ENCODE peak calls at places on chromosomes 1 and 21, in ten cellular contexts. One of them, this sample, is unnamed.

GRCh38 chr1:218480137-218480536 is 135.0 kb downstream of the TGFB2 start:
- DNase-seq in ecto neural progenitor cell: no peak
- DNase-seq in H54: no peak
- DNase-seq in prostate gland: no peak
- DNase-seq in ACHN: no peak
- DNase-seq in activated CD4-positive, alpha-beta T cell treated with anti-CD3 and anti-CD28 coated beads, Interleukin-2, amount 50 U/mL, for 24 hours: no peak
- DNase-seq in CD8-positive, alpha-beta memory T cell: no peak
- DNase-seq in NCI-H2029: no peak
- DNase-seq in cerebellum: no peak
- DNase-seq in stromal cell of bone marrow: peak; percentile 89
- DNase-seq in this sample: no peak

GRCh38 chr1:121558514-121558913 is 373.7 kb downstream of the SRGAP2C start:
- DNase-seq in prostate gland: no peak
- DNase-seq in ecto neural progenitor cell: no peak
- DNase-seq in ACHN: peak; percentile 10
- DNase-seq in H54: no peak
- DNase-seq in cerebellum: no peak
- DNase-seq in stromal cell of bone marrow: peak; percentile 90
- DNase-seq in CD8-positive, alpha-beta memory T cell: no peak
- DNase-seq in NCI-H2029: no peak
- DNase-seq in activated CD4-positive, alpha-beta T cell treated with anti-CD3 and anti-CD28 coated beads, Interleukin-2, amount 50 U/mL, for 24 hours: no peak
- DNase-seq in this sample: no peak

GRCh38 chr1:167673285-167673684 is 43.3 kb downstream of the RCSD1 start:
- DNase-seq in ecto neural progenitor cell: no peak
- DNase-seq in NCI-H2029: no peak
- DNase-seq in stromal cell of bone marrow: no peak
- DNase-seq in cerebellum: no peak
- DNase-seq in prostate gland: no peak
- DNase-seq in activated CD4-positive, alpha-beta T cell treated with anti-CD3 and anti-CD28 coated beads, Interleukin-2, amount 50 U/mL, for 24 hours: no peak
- DNase-seq in H54: no peak
- DNase-seq in CD8-positive, alpha-beta memory T cell: no peak
- DNase-seq in ACHN: no peak
- DNase-seq in this sample: no peak

GRCh38 chr1:193569696-193570269 is 383.4 kb upstream of the B3GALT2 start:
- DNase-seq in activated CD4-positive, alpha-beta T cell treated with anti-CD3 and anti-CD28 coated beads, Interleukin-2, amount 50 U/mL, for 24 hours: no peak
- DNase-seq in cerebellum: no peak
- DNase-seq in stromal cell of bone marrow: peak; percentile 77
- DNase-seq in ecto neural progenitor cell: no peak
- DNase-seq in ACHN: peak; percentile 73
- DNase-seq in H54: no peak
- DNase-seq in CD8-positive, alpha-beta memory T cell: no peak
- DNase-seq in NCI-H2029: no peak
- DNase-seq in prostate gland: no peak
- DNase-seq in this sample: no peak

GRCh38 chr1:3790952-3791351 is 5.3 kb downstream of the LRRC47 start:
- DNase-seq in NCI-H2029: no peak
- DNase-seq in ecto neural progenitor cell: no peak
- DNase-seq in CD8-positive, alpha-beta memory T cell: no peak
- DNase-seq in H54: no peak
- DNase-seq in prostate gland: no peak
- DNase-seq in ACHN: no peak
- DNase-seq in stromal cell of bone marrow: no peak
- DNase-seq in cerebellum: no peak
- DNase-seq in activated CD4-positive, alpha-beta T cell treated with anti-CD3 and anti-CD28 coated beads, Interleukin-2, amount 50 U/mL, for 24 hours: no peak
- DNase-seq in this sample: no peak

GRCh38 chr1:163980391-163980790 is 578.6 kb upstream of the PBX1 start:
- DNase-seq in NCI-H2029: peak; percentile 55
- DNase-seq in CD8-positive, alpha-beta memory T cell: no peak
- DNase-seq in cerebellum: no peak
- DNase-seq in prostate gland: no peak
- DNase-seq in activated CD4-positive, alpha-beta T cell treated with anti-CD3 and anti-CD28 coated beads, Interleukin-2, amount 50 U/mL, for 24 hours: no peak
- DNase-seq in ACHN: no peak
- DNase-seq in stromal cell of bone marrow: no peak
- DNase-seq in ecto neural progenitor cell: no peak
- DNase-seq in H54: no peak
- DNase-seq in this sample: no peak

GRCh38 chr1:104195395-104195794 is 445.7 kb downstream of the AMY1C start:
- DNase-seq in stromal cell of bone marrow: no peak
- DNase-seq in H54: peak; percentile 14
- DNase-seq in prostate gland: no peak
- DNase-seq in ACHN: peak; percentile 53
- DNase-seq in activated CD4-positive, alpha-beta T cell treated with anti-CD3 and anti-CD28 coated beads, Interleukin-2, amount 50 U/mL, for 24 hours: no peak
- DNase-seq in ecto neural progenitor cell: no peak
- DNase-seq in CD8-positive, alpha-beta memory T cell: no peak
- DNase-seq in cerebellum: no peak
- DNase-seq in NCI-H2029: no peak
- DNase-seq in this sample: peak; percentile 3

GRCh38 chr1:155005076-155005971 is 2.7 kb downstream of the ZBTB7B start:
- DNase-seq in H54: peak; percentile 76
- DNase-seq in NCI-H2029: no peak
- DNase-seq in ecto neural progenitor cell: no peak
- DNase-seq in stromal cell of bone marrow: peak; percentile 30
- DNase-seq in cerebellum: no peak
- DNase-seq in ACHN: no peak
- DNase-seq in prostate gland: peak; percentile 93
- DNase-seq in CD8-positive, alpha-beta memory T cell: no peak
- DNase-seq in activated CD4-positive, alpha-beta T cell treated with anti-CD3 and anti-CD28 coated beads, Interleukin-2, amount 50 U/mL, for 24 hours: no peak
- DNase-seq in this sample: no peak

GRCh38 chr1:75208862-75209261 is 74.7 kb downstream of the LHX8 start:
- DNase-seq in activated CD4-positive, alpha-beta T cell treated with anti-CD3 and anti-CD28 coated beads, Interleukin-2, amount 50 U/mL, for 24 hours: no peak
- DNase-seq in H54: no peak
- DNase-seq in stromal cell of bone marrow: no peak
- DNase-seq in ecto neural progenitor cell: no peak
- DNase-seq in CD8-positive, alpha-beta memory T cell: no peak
- DNase-seq in ACHN: no peak
- DNase-seq in NCI-H2029: no peak
- DNase-seq in cerebellum: no peak
- DNase-seq in prostate gland: no peak
- DNase-seq in this sample: no peak

GRCh38 chr1:244049142-244049968 is 1.7 kb upstream of the ZBTB18 start:
- DNase-seq in ACHN: peak; percentile 22
- DNase-seq in CD8-positive, alpha-beta memory T cell: peak; percentile 32
- DNase-seq in activated CD4-positive, alpha-beta T cell treated with anti-CD3 and anti-CD28 coated beads, Interleukin-2, amount 50 U/mL, for 24 hours: no peak
- DNase-seq in stromal cell of bone marrow: no peak
- DNase-seq in H54: no peak
- DNase-seq in NCI-H2029: peak; percentile 4
- DNase-seq in prostate gland: peak; percentile 19
- DNase-seq in ecto neural progenitor cell: peak; percentile 75
- DNase-seq in cerebellum: no peak
- DNase-seq in this sample: peak; percentile 53

GRCh38 chr1:29455781-29456180 is 219.5 kb downstream of the PTPRU start:
- DNase-seq in CD8-positive, alpha-beta memory T cell: no peak
- DNase-seq in H54: no peak
- DNase-seq in ecto neural progenitor cell: no peak
- DNase-seq in ACHN: no peak
- DNase-seq in cerebellum: no peak
- DNase-seq in stromal cell of bone marrow: no peak
- DNase-seq in prostate gland: no peak
- DNase-seq in NCI-H2029: no peak
- DNase-seq in activated CD4-positive, alpha-beta T cell treated with anti-CD3 and anti-CD28 coated beads, Interleukin-2, amount 50 U/mL, for 24 hours: no peak
- DNase-seq in this sample: no peak

GRCh38 chr21:41871302-41872030 is 7.7 kb downstream of the PRDM15 start:
- DNase-seq in NCI-H2029: no peak
- DNase-seq in ecto neural progenitor cell: peak; percentile 39
- DNase-seq in H54: no peak
- DNase-seq in ACHN: no peak
- DNase-seq in prostate gland: no peak
- DNase-seq in activated CD4-positive, alpha-beta T cell treated with anti-CD3 and anti-CD28 coated beads, Interleukin-2, amount 50 U/mL, for 24 hours: no peak
- DNase-seq in stromal cell of bone marrow: no peak
- DNase-seq in cerebellum: no peak
- DNase-seq in CD8-positive, alpha-beta memory T cell: no peak
- DNase-seq in this sample: no peak

GRCh38 chr21:17725339-17725738 is 93.8 kb downstream of the C21orf91 start:
- DNase-seq in ecto neural progenitor cell: no peak
- DNase-seq in NCI-H2029: peak; percentile 37
- DNase-seq in prostate gland: no peak
- DNase-seq in H54: no peak
- DNase-seq in stromal cell of bone marrow: no peak
- DNase-seq in CD8-positive, alpha-beta memory T cell: no peak
- DNase-seq in cerebellum: no peak
- DNase-seq in ACHN: no peak
- DNase-seq in activated CD4-positive, alpha-beta T cell treated with anti-CD3 and anti-CD28 coated beads, Interleukin-2, amount 50 U/mL, for 24 hours: no peak
- DNase-seq in this sample: no peak

GRCh38 chr1:165455111-165455510 is 10.2 kb upstream of the RXRG start:
- DNase-seq in prostate gland: no peak
- DNase-seq in cerebellum: no peak
- DNase-seq in H54: no peak
- DNase-seq in NCI-H2029: no peak
- DNase-seq in stromal cell of bone marrow: no peak
- DNase-seq in ACHN: no peak
- DNase-seq in CD8-positive, alpha-beta memory T cell: no peak
- DNase-seq in ecto neural progenitor cell: no peak
- DNase-seq in activated CD4-positive, alpha-beta T cell treated with anti-CD3 and anti-CD28 coated beads, Interleukin-2, amount 50 U/mL, for 24 hours: no peak
- DNase-seq in this sample: no peak

GRCh38 chr1:94971491-94971924 is 44.6 kb upstream of the CNN3 start:
- DNase-seq in H54: peak; percentile 49
- DNase-seq in stromal cell of bone marrow: peak; percentile 24
- DNase-seq in ACHN: peak; percentile 54
- DNase-seq in CD8-positive, alpha-beta memory T cell: no peak
- DNase-seq in NCI-H2029: no peak
- DNase-seq in prostate gland: no peak
- DNase-seq in cerebellum: no peak
- DNase-seq in ecto neural progenitor cell: no peak
- DNase-seq in activated CD4-positive, alpha-beta T cell treated with anti-CD3 and anti-CD28 coated beads, Interleukin-2, amount 50 U/mL, for 24 hours: no peak
- DNase-seq in this sample: no peak

GRCh38 chr1:110048240-110048639 is 13.8 kb downstream of the STRIP1 start:
- DNase-seq in cerebellum: no peak
- DNase-seq in CD8-positive, alpha-beta memory T cell: no peak
- DNase-seq in activated CD4-positive, alpha-beta T cell treated with anti-CD3 and anti-CD28 coated beads, Interleukin-2, amount 50 U/mL, for 24 hours: no peak
- DNase-seq in prostate gland: no peak
- DNase-seq in H54: no peak
- DNase-seq in stromal cell of bone marrow: no peak
- DNase-seq in ACHN: no peak
- DNase-seq in ecto neural progenitor cell: no peak
- DNase-seq in NCI-H2029: no peak
- DNase-seq in this sample: no peak

GRCh38 chr1:39407889-39408640 is 83.4 kb upstream of the BMP8A start:
- DNase-seq in CD8-positive, alpha-beta memory T cell: no peak
- DNase-seq in ecto neural progenitor cell: no peak
- DNase-seq in ACHN: peak; percentile 73
- DNase-seq in H54: no peak
- DNase-seq in activated CD4-positive, alpha-beta T cell treated with anti-CD3 and anti-CD28 coated beads, Interleukin-2, amount 50 U/mL, for 24 hours: no peak
- DNase-seq in prostate gland: no peak
- DNase-seq in NCI-H2029: peak; percentile 89
- DNase-seq in stromal cell of bone marrow: no peak
- DNase-seq in cerebellum: no peak
- DNase-seq in this sample: no peak

GRCh38 chr1:149917590-149918144 is at the start of gene SV2A:
- DNase-seq in ecto neural progenitor cell: peak; percentile 81
- DNase-seq in ACHN: peak; percentile 71
- DNase-seq in CD8-positive, alpha-beta memory T cell: peak; percentile 28
- DNase-seq in stromal cell of bone marrow: peak; percentile 41
- DNase-seq in H54: peak; percentile 85
- DNase-seq in NCI-H2029: peak; percentile 18
- DNase-seq in activated CD4-positive, alpha-beta T cell treated with anti-CD3 and anti-CD28 coated beads, Interleukin-2, amount 50 U/mL, for 24 hours: no peak
- DNase-seq in prostate gland: peak; percentile 23
- DNase-seq in cerebellum: peak; percentile 93
- DNase-seq in this sample: no peak

GRCh38 chr1:72362538-72362937 is 80.2 kb upstream of the NEGR1 start:
- DNase-seq in prostate gland: no peak
- DNase-seq in CD8-positive, alpha-beta memory T cell: no peak
- DNase-seq in stromal cell of bone marrow: no peak
- DNase-seq in activated CD4-positive, alpha-beta T cell treated with anti-CD3 and anti-CD28 coated beads, Interleukin-2, amount 50 U/mL, for 24 hours: no peak
- DNase-seq in cerebellum: no peak
- DNase-seq in ecto neural progenitor cell: no peak
- DNase-seq in H54: no peak
- DNase-seq in NCI-H2029: no peak
- DNase-seq in ACHN: no peak
- DNase-seq in this sample: no peak

GRCh38 chr1:177020861-177021589 is 143.5 kb downstream of the ASTN1 start:
- DNase-seq in H54: no peak
- DNase-seq in stromal cell of bone marrow: no peak
- DNase-seq in ACHN: no peak
- DNase-seq in prostate gland: no peak
- DNase-seq in activated CD4-positive, alpha-beta T cell treated with anti-CD3 and anti-CD28 coated beads, Interleukin-2, amount 50 U/mL, for 24 hours: no peak
- DNase-seq in cerebellum: no peak
- DNase-seq in CD8-positive, alpha-beta memory T cell: no peak
- DNase-seq in ecto neural progenitor cell: no peak
- DNase-seq in NCI-H2029: no peak
- DNase-seq in this sample: no peak

GRCh38 chr1:178931843-178932551 is 61.1 kb upstream of the ANGPTL1 start:
- DNase-seq in NCI-H2029: no peak
- DNase-seq in H54: no peak
- DNase-seq in ACHN: no peak
- DNase-seq in activated CD4-positive, alpha-beta T cell treated with anti-CD3 and anti-CD28 coated beads, Interleukin-2, amount 50 U/mL, for 24 hours: no peak
- DNase-seq in CD8-positive, alpha-beta memory T cell: no peak
- DNase-seq in prostate gland: no peak
- DNase-seq in ecto neural progenitor cell: no peak
- DNase-seq in stromal cell of bone marrow: peak; percentile 54
- DNase-seq in cerebellum: no peak
- DNase-seq in this sample: no peak

GRCh38 chr1:75126611-75127101 is 7.5 kb upstream of the LHX8 start:
- DNase-seq in NCI-H2029: no peak
- DNase-seq in CD8-positive, alpha-beta memory T cell: no peak
- DNase-seq in prostate gland: no peak
- DNase-seq in H54: no peak
- DNase-seq in cerebellum: no peak
- DNase-seq in ACHN: no peak
- DNase-seq in activated CD4-positive, alpha-beta T cell treated with anti-CD3 and anti-CD28 coated beads, Interleukin-2, amount 50 U/mL, for 24 hours: no peak
- DNase-seq in stromal cell of bone marrow: no peak
- DNase-seq in ecto neural progenitor cell: no peak
- DNase-seq in this sample: no peak

GRCh38 chr1:38028105-38028591 is 15.6 kb downstream of the UTP11 start:
- DNase-seq in CD8-positive, alpha-beta memory T cell: no peak
- DNase-seq in stromal cell of bone marrow: no peak
- DNase-seq in activated CD4-positive, alpha-beta T cell treated with anti-CD3 and anti-CD28 coated beads, Interleukin-2, amount 50 U/mL, for 24 hours: no peak
- DNase-seq in ACHN: no peak
- DNase-seq in ecto neural progenitor cell: no peak
- DNase-seq in cerebellum: no peak
- DNase-seq in NCI-H2029: peak; percentile 43
- DNase-seq in prostate gland: no peak
- DNase-seq in H54: no peak
- DNase-seq in this sample: no peak

GRCh38 chr1:1013105-1013921 is at the start of gene ISG15:
- DNase-seq in H54: peak; percentile 65
- DNase-seq in ecto neural progenitor cell: peak; percentile 89
- DNase-seq in activated CD4-positive, alpha-beta T cell treated with anti-CD3 and anti-CD28 coated beads, Interleukin-2, amount 50 U/mL, for 24 hours: peak; percentile 62
- DNase-seq in cerebellum: peak; percentile 30
- DNase-seq in NCI-H2029: peak; percentile 76
- DNase-seq in stromal cell of bone marrow: peak; percentile 82
- DNase-seq in CD8-positive, alpha-beta memory T cell: peak; percentile 84
- DNase-seq in ACHN: peak; percentile 85
- DNase-seq in prostate gland: peak; percentile 87
- DNase-seq in this sample: peak; percentile 87

GRCh38 chr1:199857103-199857502 is 170.4 kb upstream of the NR5A2 start:
- DNase-seq in prostate gland: no peak
- DNase-seq in stromal cell of bone marrow: no peak
- DNase-seq in cerebellum: no peak
- DNase-seq in activated CD4-positive, alpha-beta T cell treated with anti-CD3 and anti-CD28 coated beads, Interleukin-2, amount 50 U/mL, for 24 hours: no peak
- DNase-seq in NCI-H2029: no peak
- DNase-seq in ACHN: no peak
- DNase-seq in ecto neural progenitor cell: no peak
- DNase-seq in H54: no peak
- DNase-seq in CD8-positive, alpha-beta memory T cell: no peak
- DNase-seq in this sample: no peak

GRCh38 chr1:101291562-101292035 is 54.8 kb downstream of the S1PR1 start:
- DNase-seq in stromal cell of bone marrow: peak; percentile 87
- DNase-seq in cerebellum: no peak
- DNase-seq in ACHN: no peak
- DNase-seq in activated CD4-positive, alpha-beta T cell treated with anti-CD3 and anti-CD28 coated beads, Interleukin-2, amount 50 U/mL, for 24 hours: no peak
- DNase-seq in ecto neural progenitor cell: no peak
- DNase-seq in H54: no peak
- DNase-seq in prostate gland: no peak
- DNase-seq in NCI-H2029: no peak
- DNase-seq in CD8-positive, alpha-beta memory T cell: no peak
- DNase-seq in this sample: peak; percentile 35

This sample was measured in Calu3.